ENCODE peak calls at places on chromosomes 3 and 15, in six cellular contexts. Z is colonic mucosa, P is NT2/D1, B is right cardiac atrium, L is endodermal cell, A is mucosa of descending colon. G is an unnamed sample.

GRCh38 chr15:35980719-35981118 is 434.8 kb upstream of the DPH6 start:
- DNase-seq in Z (no peak), P (no peak), B (no peak), L (no peak), A (no peak), G (no peak)

GRCh38 chr3:46087871-46088270 is 60.6 kb upstream of the XCR1 start:
- DNase-seq in Z (no peak), P (no peak), B (peak; percentile 60), L (no peak), A (no peak), G (no peak)

GRCh38 chr3:111260878-111261277 is 189.3 kb downstream of the NECTIN3 start:
- DNase-seq in Z (no peak), P (no peak), B (no peak), L (no peak), A (no peak), G (no peak)

GRCh38 chr3:39592306-39592705 is 124.8 kb downstream of the MOBP start:
- DNase-seq in Z (no peak), P (no peak), B (no peak), L (no peak), A (no peak), G (no peak)

GRCh38 chr3:156317457-156317856 is 197.1 kb downstream of the KCNAB1 start:
- DNase-seq in Z (no peak), P (no peak), B (no peak), L (no peak), A (no peak), G (no peak)

GRCh38 chr15:25735550-25736384 is 127.4 kb downstream of the ATP10A start:
- DNase-seq in Z (no peak), P (no peak), B (no peak), L (no peak), A (no peak), G (no peak)

GRCh38 chr3:23455775-23456174 is 252.6 kb downstream of the UBE2E2 start:
- DNase-seq in Z (no peak), P (no peak), B (no peak), L (no peak), A (no peak), G (no peak)

GRCh38 chr3:37554364-37554763 is 307.3 kb upstream of the CTDSPL start:
- DNase-seq in Z (no peak), P (no peak), B (no peak), L (peak; percentile 91), A (no peak), G (no peak)

GRCh38 chr3:179432021-179432420 is 19.2 kb downstream of the GNB4 start:
- DNase-seq in Z (no peak), P (no peak), B (no peak), L (no peak), A (no peak), G (no peak)

GRCh38 chr3:56811545-56812202 is 9.9 kb upstream of the ARHGEF3 start:
- DNase-seq in Z (no peak), P (no peak), B (no peak), L (no peak), A (no peak), G (no peak)

GRCh38 chr3:110858549-110858948 is 213.1 kb upstream of the NECTIN3 start:
- DNase-seq in Z (no peak), P (no peak), B (no peak), L (no peak), A (no peak), G (no peak)

GRCh38 chr15:96058103-96058851 is 272.2 kb upstream of the NR2F2 start:
- DNase-seq in Z (no peak), P (no peak), B (no peak), L (no peak), A (no peak), G (no peak)

GRCh38 chr3:19348929-19349564 is 200.7 kb downstream of the KCNH8 start:
- DNase-seq in Z (peak; percentile 18), P (peak; percentile 13), B (no peak), L (peak; percentile 54), A (no peak), G (peak; percentile 41)

GRCh38 chr3:39910828-39911464 is 101.5 kb downstream of the MYRIP start:
- DNase-seq in Z (no peak), P (no peak), B (no peak), L (no peak), A (no peak), G (no peak)

GRCh38 chr3:37221407-37221806 is 47.0 kb upstream of the LRRFIP2 start:
- DNase-seq in Z (no peak), P (no peak), B (no peak), L (peak; percentile 56), A (no peak), G (no peak)

GRCh38 chr3:54066253-54066652 is 56.1 kb upstream of the CACNA2D3 start:
- DNase-seq in Z (no peak), P (no peak), B (no peak), L (no peak), A (no peak), G (no peak)

GRCh38 chr15:96234109-96234892 is 96.2 kb upstream of the NR2F2 start:
- DNase-seq in Z (no peak), P (no peak), B (no peak), L (no peak), A (no peak), G (no peak)

GRCh38 chr15:65804252-65804931 is 12.3 kb upstream of the DENND4A start:
- DNase-seq in Z (no peak), P (no peak), B (no peak), L (no peak), A (no peak), G (no peak)

GRCh38 chr15:64426845-64427465 is 33.4 kb upstream of the ZNF609 start:
- DNase-seq in Z (no peak), P (no peak), B (no peak), L (no peak), A (no peak), G (peak; percentile 73)

GRCh38 chr3:3053974-3054373 is 56.2 kb downstream of the IL5RA start:
- DNase-seq in Z (no peak), P (no peak), B (no peak), L (no peak), A (no peak), G (no peak)

GRCh38 chr3:31423522-31423921 is 109.2 kb upstream of the STT3B start:
- DNase-seq in Z (no peak), P (no peak), B (no peak), L (no peak), A (no peak), G (no peak)

GRCh38 chr3:16305121-16305541 is 40.1 kb downstream of the OXNAD1 start:
- DNase-seq in Z (no peak), P (no peak), B (peak; percentile 69), L (no peak), A (no peak), G (no peak)

GRCh38 chr3:30007668-30008067 is 598.7 kb upstream of the TGFBR2 start:
- DNase-seq in Z (no peak), P (no peak), B (no peak), L (no peak), A (no peak), G (no peak)

GRCh38 chr3:182740710-182741109 is 52.6 kb upstream of the ATP11B start:
- DNase-seq in Z (peak; percentile 69), P (no peak), B (no peak), L (no peak), A (no peak), G (no peak)

GRCh38 chr3:13125092-13126015 is 52.1 kb upstream of the IQSEC1 start:
- DNase-seq in Z (no peak), P (no peak), B (no peak), L (peak; percentile 48), A (no peak), G (no peak)

GRCh38 chr3:105970283-105970682 is 101.5 kb upstream of the CBLB start:
- DNase-seq in Z (peak; percentile 23), P (peak; percentile 11), B (peak; percentile 37), L (no peak), A (no peak), G (peak; percentile 92)

GRCh38 chr3:127131625-127132170 is 61.2 kb upstream of the PRR23E start:
- DNase-seq in Z (no peak), P (no peak), B (no peak), L (peak; percentile 28), A (no peak), G (no peak)

GRCh38 chr3:151379083-151379734 is 5.3 kb downstream of the P2RY12 start:
- DNase-seq in Z (peak; percentile 38), P (peak; percentile 28), B (peak; percentile 74), L (peak; percentile 90), A (peak; percentile 30), G (peak; percentile 17)

GRCh38 chr3:41955192-41955591 is 6.7 kb downstream of the ULK4 start:
- DNase-seq in Z (no peak), P (no peak), B (no peak), L (no peak), A (no peak), G (no peak)

DNA sequence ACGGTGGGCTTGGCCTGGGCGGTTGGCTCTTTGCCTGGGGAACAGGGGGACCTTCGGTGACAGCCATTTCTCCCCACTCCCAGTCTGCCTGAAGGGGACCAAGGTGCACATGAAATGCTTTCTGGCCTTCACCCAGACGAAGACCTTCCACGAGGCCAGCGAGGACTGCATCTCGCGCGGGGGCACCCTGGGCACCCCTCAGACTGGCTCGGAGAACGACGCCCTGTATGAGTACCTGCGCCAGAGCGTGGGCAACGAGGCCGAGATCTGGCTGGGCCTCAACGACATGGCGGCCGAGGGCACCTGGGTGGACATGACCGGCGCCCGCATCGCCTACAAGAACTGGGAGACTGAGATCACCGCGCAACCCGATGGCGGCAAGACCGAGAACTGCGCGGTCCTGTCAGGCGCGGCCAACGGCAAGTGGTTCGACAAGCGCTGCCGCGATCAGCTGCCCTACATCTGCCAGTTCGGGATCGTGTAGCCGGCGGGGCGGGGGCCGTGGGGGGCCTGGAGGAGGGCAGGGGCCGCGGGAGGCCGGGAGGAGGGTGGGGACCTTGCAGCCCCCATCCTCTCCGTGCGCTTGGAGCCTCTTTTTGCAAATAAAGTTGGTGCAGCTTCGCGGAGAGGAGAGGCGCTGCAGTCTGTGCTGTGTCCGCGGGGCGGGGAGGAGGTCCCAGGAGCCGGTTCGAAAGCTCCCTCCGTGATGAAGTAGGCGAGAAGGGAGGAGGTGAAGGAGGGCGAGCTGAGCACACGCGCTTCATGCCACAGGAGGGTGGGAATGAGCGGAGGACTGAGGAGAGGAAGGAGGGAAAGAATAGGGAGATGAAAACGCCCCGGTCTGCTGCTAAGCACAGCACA is 9.6 kb downstream of the CLEC3B start:
- DNase-seq in Z (peak; percentile 34), P (no peak), B (peak; percentile 77), L (peak; percentile 75), A (peak; percentile 57), G (no peak)
- H3K4me3 ChIP-seq in Z (peak overlapping the region; percentile 29), P (no peak overlapping the region), B (peak overlapping the region; percentile 3), L (peak overlapping the region; percentile 65), A (no peak overlapping the region), G (no peak overlapping the region)

DNA sequence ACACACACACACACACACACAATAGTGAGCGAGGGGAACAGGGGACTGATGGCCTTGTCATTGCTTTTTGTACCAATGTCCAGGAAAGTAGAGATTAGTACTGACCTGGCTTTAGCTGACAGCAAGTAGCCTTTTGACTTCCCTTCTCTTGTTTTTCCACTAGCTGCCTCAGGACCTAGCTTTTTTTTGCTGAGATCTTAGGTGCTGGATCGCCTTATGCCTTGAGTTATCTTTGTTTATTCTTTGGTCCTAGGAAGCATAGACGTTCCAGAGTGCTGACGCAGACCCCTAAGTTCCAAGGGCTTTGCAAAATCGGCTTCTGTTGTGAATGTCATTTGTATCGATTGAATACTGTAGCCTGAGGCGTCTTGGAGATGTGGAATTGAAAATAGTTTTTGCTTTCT is at the start of gene UTS2B:
- DNase-seq in Z (no peak), P (no peak), B (peak; percentile 41), L (no peak), A (no peak), G (peak; percentile 46)
- H3K4me1 ChIP-seq in Z (no peaks in the 10 kb centered on the region), P (no peaks in the 10 kb centered on the region), B (peaks cover 7% of the 10 kb centered on the region), L (peaks cover 2% of the 10 kb centered on the region), A (peaks cover 13% of the 10 kb centered on the region), G (peaks cover 48% of the 10 kb centered on the region)

GRCh38 chr15:68794869-68795268 is 25.8 kb downstream of the ANP32A start:
- DNase-seq in Z (no peak), P (no peak), B (no peak), L (no peak), A (no peak), G (no peak)
- H3K4me3 ChIP-seq in Z (no peak overlapping the region), P (no peak overlapping the region), B (peak overlapping the region; percentile 21), L (peak overlapping the region; percentile 70), A (no peak overlapping the region), G (no peak overlapping the region)

GRCh38 chr3:194485471-194485875 is 1.3 kb downstream of the ATP13A3 start:
- DNase-seq in Z (no peak), P (no peak), B (no peak), L (no peak), A (no peak), G (no peak)
- H3K4me1 ChIP-seq in Z (peaks cover 8% of the 10 kb centered on the region), P (peaks cover 11% of the 10 kb centered on the region), B (peaks cover 4% of the 10 kb centered on the region), L (peaks cover 9% of the 10 kb centered on the region), A (peaks cover 21% of the 10 kb centered on the region), G (peaks cover 13% of the 10 kb centered on the region)